ENCODE peak calls at places on chromosomes 16 and 17, in six cellular contexts. X, A, T, W, P and B are unnamed samples.

GRCh38 chr16:67857547-67858233 is 10.2 kb upstream of the CENPT start:
- DNase-seq in X (peak), A (no peak), T (peak), W (peak), P (peak), B (peak)

GRCh38 chr17:292016-292415 is 60.6 kb downstream of the RPH3AL start:
- DNase-seq in X (no peak), A (no peak), T (no peak), W (no peak), P (no peak), B (peak)

GRCh38 chr17:4969551-4970231 is 2.1 kb upstream of the SPAG7 start:
- DNase-seq in X (no peak), A (no peak), T (no peak), W (no peak), P (peak), B (peak)

GRCh38 chr17:81714412-81715106 is 2.5 kb downstream of the SLC25A10 start:
- DNase-seq in X (no peak), A (no peak), T (no peak), W (no peak), P (no peak), B (peak)

GRCh38 chr17:82022981-82023446 is at the start of gene LRRC45:
- DNase-seq in X (peak), A (peak), T (peak), W (peak), P (peak), B (peak)

GRCh38 chr16:89360760-89361435 is 129.5 kb downstream of the ANKRD11 start:
- DNase-seq in X (no peak), A (peak), T (peak), W (peak), P (no peak), B (no peak)

GRCh38 chr17:43940630-43941029 is 1.6 kb downstream of the PPY start:
- DNase-seq in X (peak), A (no peak), T (no peak), W (no peak), P (peak), B (no peak)

GRCh38 chr17:18224428-18225120 is 861 bp upstream of the LLGL1 start:
- DNase-seq in X (no peak), A (no peak), T (no peak), W (no peak), P (peak), B (no peak)

GRCh38 chr16:27508476-27508875 is 41.2 kb downstream of the GTF3C1 start:
- DNase-seq in X (no peak), A (no peak), T (no peak), W (no peak), P (no peak), B (no peak)

GRCh38 chr17:16652252-16652651 is 1.4 kb downstream of the ZNF624 start:
- DNase-seq in X (no peak), A (no peak), T (no peak), W (no peak), P (no peak), B (no peak)

GRCh38 chr16:63789603-63790002 is 1332.3 kb downstream of the CDH11 start:
- DNase-seq in X (peak), A (no peak), T (no peak), W (no peak), P (no peak), B (no peak)

GRCh38 chr16:1964046-1964505 is 550 bp downstream of the RPS2 start:
- DNase-seq in X (peak), A (no peak), T (no peak), W (no peak), P (no peak), B (no peak)

GRCh38 chr16:22177968-22178934 is 15.9 kb downstream of the SDR42E2 start:
- DNase-seq in X (no peak), A (no peak), T (no peak), W (no peak), P (no peak), B (no peak)

GRCh38 chr17:7443499-7444485 is 1.1 kb upstream of the CHRNB1 start:
- DNase-seq in X (no peak), A (no peak), T (no peak), W (no peak), P (no peak), B (no peak)

GRCh38 chr17:73743802-73744201 is 99.6 kb upstream of the SDK2 start:
- DNase-seq in X (no peak), A (no peak), T (no peak), W (no peak), P (no peak), B (no peak)

GRCh38 chr16:60642956-60643355 is 1393.3 kb downstream of the CDH8 start:
- DNase-seq in X (no peak), A (no peak), T (no peak), W (no peak), P (no peak), B (no peak)

GRCh38 chr17:1005361-1005946 is 8.5 kb downstream of the TIMM22 start:
- DNase-seq in X (no peak), A (no peak), T (peak), W (peak), P (no peak), B (peak)

GRCh38 chr16:22117666-22118065 is 25.3 kb downstream of the VWA3A start:
- DNase-seq in X (no peak), A (no peak), T (no peak), W (no peak), P (no peak), B (no peak)

GRCh38 chr17:55814377-55814776 is 63.5 kb downstream of the PCTP start:
- DNase-seq in X (peak), A (no peak), T (no peak), W (no peak), P (no peak), B (no peak)

GRCh38 chr16:60905806-60906205 is 1130.4 kb downstream of the CDH8 start:
- DNase-seq in X (no peak), A (no peak), T (no peak), W (no peak), P (no peak), B (no peak)

GRCh38 chr17:20315821-20316220 is 151.5 kb downstream of the LGALS9B start:
- DNase-seq in X (no peak), A (no peak), T (no peak), W (no peak), P (no peak), B (no peak)

GRCh38 chr17:30334421-30334820 is 564 bp upstream of the TMIGD1 start:
- DNase-seq in X (no peak), A (no peak), T (no peak), W (no peak), P (no peak), B (no peak)

GRCh38 chr17:38879878-38880727 is 10.2 kb downstream of the LASP1 start:
- DNase-seq in X (peak), A (no peak), T (no peak), W (peak), P (no peak), B (peak)

GRCh38 chr17:31907342-31907975 is 6.0 kb upstream of the UTP6 start:
- DNase-seq in X (no peak), A (no peak), T (peak), W (peak), P (no peak), B (peak)

GRCh38 chr16:13098536-13098935 is 197.1 kb downstream of the SHISA9 start:
- DNase-seq in X (no peak), A (no peak), T (no peak), W (no peak), P (no peak), B (no peak)

GRCh38 chr16:30525844-30526136 is 576 bp downstream of the ZNF768 start:
- DNase-seq in X (no peak), A (no peak), T (no peak), W (no peak), P (no peak), B (no peak)
- H3K27ac ChIP-seq in X (peak), A (no peak), T (peak), W (peak), P (peak), B (peak)

GRCh38 chr17:48627625-48628510 is 1.7 kb upstream of the HOXB9 start:
- DNase-seq in X (no peak), A (no peak), T (no peak), W (peak), P (no peak), B (no peak)
- TF ChIP-seq EP300 in X (no peak), A (no peak), T (no peak), W (no peak), P (no peak), B (no peak)

GRCh38 chr17:14107889-14108288 is 38.6 kb downstream of the COX10 start:
- DNase-seq in X (no peak), A (no peak), T (no peak), W (no peak), P (no peak), B (no peak)
- H3K27ac ChIP-seq in X (no peak), A (no peak), T (no peak), W (no peak), P (no peak), B (no peak)

GRCh38 chr16:62254847-62255246 is 218.6 kb upstream of the CDH8 start:
- DNase-seq in X (no peak), A (no peak), T (no peak), W (no peak), P (no peak), B (no peak)
- TF ChIP-seq EP300 in X (no peak), A (no peak), T (no peak), W (no peak), P (no peak), B (no peak)

GRCh38 chr17:41974658-41975057 is 8.1 kb downstream of the CNP start:
- DNase-seq in X (no peak), A (no peak), T (no peak), W (no peak), P (no peak), B (no peak)

GRCh38 chr17:41971721-41972523 is 5.3 kb downstream of the CNP start:
- DNase-seq in X (no peak), A (no peak), T (no peak), W (no peak), P (no peak), B (no peak)

GRCh38 chr17:41974031-41974430 is 7.4 kb downstream of the CNP start:
- DNase-seq in X (no peak), A (no peak), T (no peak), W (no peak), P (no peak), B (no peak)

GRCh38 chr17:41973457-41973856 is 6.9 kb downstream of the CNP start:
- DNase-seq in X (no peak), A (no peak), T (no peak), W (no peak), P (no peak), B (no peak)

DNA sequence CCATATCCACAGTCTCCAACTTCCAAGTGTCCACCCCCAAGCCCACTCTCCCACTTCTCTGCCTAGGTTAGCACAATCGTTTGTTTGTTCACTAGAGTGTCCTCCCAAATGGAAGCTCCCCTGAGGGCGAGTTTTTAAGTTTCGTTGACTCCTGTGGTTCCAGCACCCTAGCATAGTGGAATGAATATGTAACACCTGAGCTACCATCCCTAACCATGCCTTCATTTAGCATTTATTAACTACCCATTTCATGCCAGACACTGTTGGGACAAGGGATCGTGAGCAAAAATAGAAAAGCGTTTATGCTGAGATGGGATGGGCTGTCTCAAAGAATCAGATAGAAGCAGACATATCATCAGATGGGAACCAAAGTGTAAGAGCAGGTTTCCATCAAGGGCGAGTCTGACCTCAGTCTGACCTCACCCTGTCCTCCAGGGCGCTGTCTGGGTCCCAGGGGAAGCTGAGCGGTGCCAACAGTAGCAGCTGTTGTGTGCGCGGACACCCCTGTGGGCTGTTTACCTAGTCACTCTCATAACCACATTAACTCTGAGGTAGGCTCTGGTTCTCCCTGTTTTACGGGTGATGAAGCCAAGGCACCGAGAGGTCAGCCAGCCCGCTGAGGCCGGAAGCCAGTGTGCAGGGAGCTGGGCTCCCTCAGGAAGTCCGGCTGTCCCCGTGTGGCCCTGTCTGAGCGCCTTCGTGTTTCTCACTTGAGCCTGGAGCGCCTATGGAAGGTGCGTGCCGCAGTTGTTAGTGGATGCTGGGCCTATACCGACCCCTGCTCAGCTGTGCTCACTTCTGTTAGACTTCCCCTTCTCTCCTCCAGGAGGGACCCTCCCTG is 6.2 kb downstream of the CNP start:
- DNase-seq in X (no peak), A (no peak), T (peak), W (no peak), P (no peak), B (no peak)
- H3K27ac ChIP-seq in X (no peak), A (no peak), T (peak), W (no peak), P (no peak), B (peak)

GRCh38 chr16:53899471-53899870 is 195.5 kb downstream of the FTO start:
- DNase-seq in X (no peak), A (no peak), T (no peak), W (no peak), P (peak), B (no peak)

GRCh38 chr16:53900678-53901077 is 196.7 kb downstream of the FTO start:
- DNase-seq in X (no peak), A (no peak), T (no peak), W (no peak), P (no peak), B (no peak)

GRCh38 chr16:53901396-53901795 is 197.4 kb downstream of the FTO start:
- DNase-seq in X (no peak), A (no peak), T (no peak), W (no peak), P (no peak), B (no peak)

GRCh38 chr16:53896711-53897110 is 192.8 kb downstream of the FTO start:
- DNase-seq in X (no peak), A (no peak), T (no peak), W (no peak), P (no peak), B (no peak)

DNA sequence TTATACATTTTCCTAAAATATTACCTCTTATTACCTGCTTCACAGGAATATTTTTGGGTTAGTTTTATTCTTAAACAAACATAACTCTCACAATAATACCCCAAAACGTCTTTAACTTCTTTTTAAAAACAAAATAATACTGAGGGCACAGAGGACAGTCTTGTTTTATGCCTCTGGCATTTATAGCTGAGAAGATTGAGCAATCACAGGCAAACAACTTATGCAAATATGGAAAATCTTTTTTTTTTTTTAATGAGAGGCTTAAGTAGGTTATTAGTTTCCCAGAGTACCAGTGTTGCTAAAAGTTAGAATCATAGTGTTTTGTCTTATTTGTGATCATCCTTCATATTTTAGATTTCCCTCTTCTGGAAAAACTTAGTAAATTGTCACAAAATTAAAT is 195.0 kb downstream of the FTO start:
- DNase-seq in X (no peak), A (no peak), T (no peak), W (no peak), P (peak), B (no peak)
- TF ChIP-seq EP300 in X (no peak), A (no peak), T (no peak), W (no peak), P (no peak), B (no peak)

DNA sequence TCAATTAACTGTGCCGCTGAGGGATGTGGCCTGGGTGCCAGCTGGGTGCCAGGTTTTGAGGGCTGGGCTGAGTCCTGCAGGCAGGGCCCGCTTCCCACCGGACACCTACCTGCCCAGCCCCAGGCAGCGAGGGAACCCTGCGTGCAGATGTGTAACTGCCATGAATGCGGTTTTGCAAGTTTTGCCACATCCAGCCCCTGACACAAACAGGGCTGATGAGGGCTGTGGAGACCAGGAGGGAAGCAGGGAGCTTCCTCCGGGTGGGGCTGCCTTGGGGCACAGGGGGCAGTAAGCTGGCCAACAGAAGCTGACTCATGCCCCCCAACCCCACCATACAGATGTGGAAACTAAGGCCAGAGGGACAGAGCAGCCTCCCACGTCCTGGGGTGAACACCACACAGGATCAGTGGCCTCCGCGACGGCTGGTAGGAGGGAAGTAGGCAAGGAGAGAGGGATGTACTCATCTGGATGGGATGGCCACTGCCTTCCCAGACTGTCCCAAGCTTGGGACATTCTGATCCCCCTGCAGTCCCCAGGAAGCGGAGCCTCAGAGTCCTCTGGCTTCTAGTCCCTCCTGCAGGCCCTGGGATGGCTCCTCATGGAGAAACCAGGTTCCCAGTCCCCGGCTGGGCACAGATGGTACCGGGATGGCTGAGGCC is 1.6 kb downstream of the UBALD1 start:
- DNase-seq in X (no peak), A (no peak), T (no peak), W (no peak), P (no peak), B (no peak)
- H3K27ac ChIP-seq in X (peak), A (no peak), T (peak), W (peak), P (peak), B (peak)